ENCODE peak calls at places on chromosomes 11 and 22, in eight cellular contexts. T, B, S, P, M, E, X and J are unnamed samples.
A peak's percentile ranks its signal among the peaks of the same experiment; 100 is the strongest.

GRCh38 chr11:116267146-116267545 is 505.6 kb downstream of the BUD13 start:
- DNase-seq in T (no peak), B (no peak), S (no peak), P (no peak), M (no peak), E (no peak), X (no peak), J (no peak)

GRCh38 chr22:44309137-44309536 is 3.6 kb downstream of the SHISAL1 start:
- DNase-seq in T (peak; percentile 41), B (peak; percentile 83), S (no peak), P (no peak), M (peak; percentile 65), E (peak; percentile 97), X (no peak), J (peak; percentile 96)

GRCh38 chr11:93166867-93167266 is 30.9 kb downstream of the SLC36A4 start:
- DNase-seq in T (no peak), B (peak; percentile 23), S (no peak), P (no peak), M (no peak), E (no peak), X (no peak), J (no peak)

GRCh38 chr22:46593996-46594946 is 25.9 kb upstream of the GRAMD4 start:
- DNase-seq in T (no peak), B (no peak), S (no peak), P (no peak), M (no peak), E (no peak), X (no peak), J (no peak)

GRCh38 chr11:41245704-41246398 is 213.6 kb downstream of the LRRC4C start:
- DNase-seq in T (no peak), B (no peak), S (no peak), P (no peak), M (no peak), E (no peak), X (no peak), J (no peak)

GRCh38 chr22:49426098-49426497 is 401.6 kb downstream of the BRD1 start:
- DNase-seq in T (no peak), B (no peak), S (no peak), P (no peak), M (no peak), E (no peak), X (no peak), J (no peak)

GRCh38 chr11:29328961-29329441 is 687.8 kb downstream of the KCNA4 start:
- DNase-seq in T (peak; percentile 33), B (peak; percentile 90), S (peak; percentile 2), P (peak; percentile 47), M (no peak), E (peak; percentile 91), X (no peak), J (peak; percentile 95)

GRCh38 chr11:3080104-3080503 is 22.9 kb upstream of the CARS1 start:
- DNase-seq in T (no peak), B (peak; percentile 55), S (no peak), P (no peak), M (no peak), E (peak; percentile 50), X (no peak), J (no peak)

GRCh38 chr11:44005076-44005800 is 42.5 kb upstream of the ACCSL start:
- DNase-seq in T (no peak), B (no peak), S (no peak), P (no peak), M (no peak), E (no peak), X (no peak), J (no peak)

GRCh38 chr22:45597460-45598192 is 74.0 kb upstream of the ATXN10 start:
- DNase-seq in T (no peak), B (no peak), S (peak; percentile 87), P (peak; percentile 66), M (no peak), E (no peak), X (no peak), J (no peak)

GRCh38 chr11:75164318-75164827 is 13.5 kb downstream of the SLCO2B1 start:
- DNase-seq in T (no peak), B (no peak), S (no peak), P (no peak), M (no peak), E (no peak), X (no peak), J (no peak)

GRCh38 chr11:130873766-130874165 is 42.5 kb downstream of the SNX19 start:
- DNase-seq in T (no peak), B (peak; percentile 28), S (no peak), P (no peak), M (no peak), E (peak; percentile 26), X (no peak), J (peak; percentile 65)

GRCh38 chr11:120182357-120182756 is 28.5 kb upstream of the OAF start:
- DNase-seq in T (no peak), B (no peak), S (no peak), P (no peak), M (no peak), E (no peak), X (no peak), J (no peak)

GRCh38 chr11:131305005-131305404 is 65.4 kb upstream of the NTM start:
- DNase-seq in T (no peak), B (no peak), S (no peak), P (no peak), M (no peak), E (peak; percentile 44), X (no peak), J (no peak)

GRCh38 chr22:42717197-42717967 is 3.3 kb downstream of the A4GALT start:
- DNase-seq in T (no peak), B (no peak), S (no peak), P (peak; percentile 34), M (no peak), E (peak; percentile 31), X (peak; percentile 47), J (peak; percentile 73)

GRCh38 chr11:95849087-95849825 is 59.0 kb downstream of the CEP57 start:
- DNase-seq in T (peak; percentile 8), B (peak; percentile 92), S (peak; percentile 63), P (peak; percentile 60), M (no peak), E (peak; percentile 84), X (peak; percentile 16), J (peak; percentile 80)
- TF ChIP-seq CTCF in T (peak; percentile 35), B (peak; percentile 77), S (no peak), P (peak; percentile 52), M (peak; percentile 45), E (peak; percentile 60), X (peak; percentile 39), J (peak; percentile 68)

DNA sequence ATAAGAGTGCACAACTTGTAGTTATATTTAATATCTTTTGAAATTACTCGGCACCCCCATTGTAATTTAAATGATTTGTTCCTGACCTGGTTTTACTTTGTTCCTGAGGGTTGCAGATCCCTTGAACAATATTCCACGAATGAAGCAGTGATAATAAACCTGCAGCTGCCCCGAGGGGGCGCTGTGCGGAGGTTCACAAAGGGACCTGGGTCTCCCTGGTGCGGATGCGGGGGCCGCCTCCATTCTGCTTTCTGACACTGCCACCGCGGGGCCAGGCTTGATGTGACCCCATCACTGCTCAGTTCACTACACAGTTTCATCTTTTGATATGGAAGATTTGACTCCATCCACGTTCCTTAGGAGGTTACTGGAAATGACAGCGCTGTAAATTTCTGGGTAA is 62.9 kb upstream of the PRODH start:
- DNase-seq in T (no peak), B (no peak), S (no peak), P (peak; percentile 13), M (no peak), E (no peak), X (peak; percentile 52), J (no peak)
- TF ChIP-seq CTCF in T (no peak), B (peak; percentile 40), S (no peak), P (peak; percentile 33), M (no peak), E (no peak), X (peak; percentile 41), J (no peak)

GRCh38 chr22:40680819-40681183 is 1.5 kb downstream of the MCHR1 start:
- DNase-seq in T (no peak), B (no peak), S (no peak), P (no peak), M (no peak), E (no peak), X (no peak), J (no peak)

GRCh38 chr22:40681451-40681850 is 2.2 kb downstream of the MCHR1 start:
- DNase-seq in T (no peak), B (no peak), S (no peak), P (no peak), M (no peak), E (no peak), X (no peak), J (no peak)

GRCh38 chr22:40678493-40679248 is 613 bp upstream of the MCHR1 start:
- DNase-seq in T (no peak), B (no peak), S (no peak), P (no peak), M (no peak), E (no peak), X (no peak), J (no peak)

GRCh38 chr22:40679249-40679963 is at the start of gene MCHR1:
- DNase-seq in T (no peak), B (no peak), S (no peak), P (no peak), M (no peak), E (no peak), X (peak; percentile 32), J (no peak)

DNA sequence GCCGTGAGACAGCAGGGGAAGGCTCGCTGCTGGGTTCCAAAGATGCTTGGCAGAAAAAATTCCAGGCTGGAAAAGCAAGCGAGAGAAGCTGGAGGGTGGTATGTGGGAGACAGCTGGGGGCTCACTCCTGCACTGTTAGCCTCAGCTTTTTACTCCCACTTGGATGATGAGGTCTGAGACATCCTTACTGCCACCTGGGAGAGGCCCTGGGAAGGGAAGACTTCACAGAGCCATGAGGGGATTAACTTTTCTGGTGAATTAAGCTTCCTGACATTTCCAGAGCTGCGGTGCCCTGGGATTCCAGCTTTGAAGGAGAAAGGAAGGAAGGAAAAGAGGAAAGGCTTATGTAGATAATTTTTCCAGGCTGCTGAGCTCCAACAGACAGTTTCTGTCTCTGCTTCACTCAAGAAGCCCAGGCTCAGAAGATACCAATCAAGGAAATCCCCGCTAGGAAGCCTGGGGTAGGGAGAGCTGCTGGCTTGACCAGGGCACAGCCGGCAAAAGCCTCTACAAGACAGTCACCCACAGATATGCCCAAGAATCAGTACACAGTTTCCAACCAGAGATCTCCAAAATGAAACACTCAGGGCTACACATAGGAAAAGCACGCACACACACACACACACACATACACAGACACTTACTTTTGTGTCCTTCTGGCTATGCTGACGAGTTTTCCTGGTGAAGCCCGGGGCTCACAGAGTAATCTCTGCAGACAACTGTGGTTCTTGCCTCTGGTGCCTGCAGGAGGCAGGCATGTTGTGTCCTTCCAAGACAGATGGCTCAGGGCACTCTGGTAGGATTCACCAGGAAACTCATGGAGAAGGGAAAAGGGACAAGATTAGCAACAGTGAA is 907 bp downstream of the MCHR1 start:
- DNase-seq in T (no peak), B (peak; percentile 27), S (no peak), P (no peak), M (peak; percentile 47), E (peak; percentile 18), X (no peak), J (peak; percentile 15)
- TF ChIP-seq CTCF in T (no peak), B (peak; percentile 31), S (no peak), P (peak; percentile 21), M (peak; percentile 18), E (peak; percentile 4), X (no peak), J (peak; percentile 18)

DNA sequence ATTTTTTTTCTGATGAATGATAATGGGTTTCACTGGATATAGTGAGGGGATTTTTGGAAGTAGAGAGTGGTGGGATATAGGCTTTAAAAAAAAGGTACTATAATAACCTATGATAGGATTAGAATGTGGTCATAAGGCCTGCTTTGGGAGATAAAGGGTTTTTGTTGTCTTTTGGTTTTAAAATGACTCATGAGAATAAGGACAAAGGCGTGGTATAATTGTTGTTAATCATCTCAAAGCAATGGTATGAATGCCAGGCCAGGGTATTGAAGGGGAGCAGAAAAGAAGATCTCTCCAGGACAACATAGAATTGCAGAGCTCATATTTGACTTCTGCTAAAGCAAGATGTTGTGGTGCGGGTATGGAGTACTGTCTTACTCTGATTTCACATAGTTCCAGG is 579.4 kb downstream of the JRKL start:
- DNase-seq in T (no peak), B (no peak), S (no peak), P (no peak), M (no peak), E (no peak), X (no peak), J (peak; percentile 27)
- TF ChIP-seq CTCF in T (no peak), B (no peak), S (no peak), P (no peak), M (no peak), E (no peak), X (no peak), J (no peak)